ENCODE peak calls at places on chromosomes 13 and 19, in four cellular contexts. H, U, Z and I are unnamed samples.
A peak's percentile ranks its signal among the peaks of the same experiment; 100 is the strongest.

GRCh38 chr19:340620-341385 is 3.8 kb downstream of the MIER2 start:
- DNase-seq in U (no peak), H (no peak), Z (no peak), I (no peak)

GRCh38 chr13:113976711-113977684 is 3.1 kb upstream of the C13orf46 start:
- DNase-seq in H (no peak), Z (no peak), U (no peak), I (no peak)

GRCh38 chr19:7607212-7607873 is 11.7 kb downstream of the CAMSAP3 start:
- DNase-seq in U (no peak), Z (no peak), H (no peak), I (no peak)

GRCh38 chr13:33139186-33139585 is 123.0 kb downstream of the KL start:
- DNase-seq in U (no peak), H (no peak), Z (no peak), I (no peak)

GRCh38 chr19:18436651-18437478 is 1.1 kb downstream of the ISYNA1 start:
- DNase-seq in H (no peak), Z (peak; percentile 57), U (peak; percentile 98), I (peak; percentile 85)

GRCh38 chr19:16896098-16896912 is 7.5 kb downstream of the F2RL3 start:
- DNase-seq in H (no peak), Z (no peak), U (peak; percentile 90), I (no peak)

GRCh38 chr13:72304121-72304745 is 423.2 kb downstream of the MZT1 start:
- DNase-seq in Z (no peak), U (no peak), H (no peak), I (no peak)

GRCh38 chr19:4031420-4031819 is 23.9 kb downstream of the PIAS4 start:
- DNase-seq in H (no peak), U (no peak), Z (no peak), I (no peak)

GRCh38 chr19:39563408-39563807 is 23.4 kb upstream of the EID2 start:
- DNase-seq in Z (no peak), U (no peak), H (no peak), I (no peak)

GRCh38 chr13:79810671-79811070 is 329.7 kb downstream of the NDFIP2 start:
- DNase-seq in Z (no peak), H (no peak), U (no peak), I (no peak)

GRCh38 chr13:37127706-37128241 is 22.3 kb upstream of the CSNK1A1L start:
- DNase-seq in Z (no peak), U (no peak), H (no peak), I (no peak)

DNA sequence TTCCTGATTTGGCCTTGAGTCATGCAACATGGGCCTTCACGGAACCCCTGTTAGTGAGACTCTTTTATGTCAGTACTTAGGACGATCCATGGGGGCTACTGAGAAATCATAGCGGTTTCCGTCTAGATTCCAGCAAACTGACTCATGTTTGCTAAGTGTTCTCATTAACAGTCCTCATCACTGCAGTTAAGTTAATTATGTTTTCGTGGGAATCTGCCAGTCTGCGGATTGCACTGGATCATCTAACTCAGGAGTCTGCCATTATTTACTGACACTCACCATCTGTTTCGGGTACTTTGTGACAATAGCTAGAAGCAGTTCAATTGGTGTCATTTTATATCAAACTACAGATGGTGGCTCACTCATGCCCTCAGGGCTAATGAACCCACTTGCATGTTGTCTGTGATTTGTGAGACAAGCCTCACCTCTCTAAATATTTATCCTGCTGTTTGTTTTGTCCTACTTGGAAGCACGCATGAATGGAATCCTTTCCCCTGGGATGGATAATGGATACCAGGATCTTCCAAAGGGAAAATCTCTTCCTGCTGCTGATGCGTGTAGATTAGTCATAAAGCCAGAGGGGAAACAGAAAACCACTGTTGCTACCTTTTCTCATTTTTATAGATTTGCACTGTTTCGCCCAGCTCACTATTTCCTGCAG is 61.8 kb downstream of the RAB20 start:
- DNase-seq in Z (no peak), U (no peak), H (no peak), I (no peak)
- TF ChIP-seq FOXK2 in Z (no peak), U (no peak), H (no peak), I (no peak)

DNA sequence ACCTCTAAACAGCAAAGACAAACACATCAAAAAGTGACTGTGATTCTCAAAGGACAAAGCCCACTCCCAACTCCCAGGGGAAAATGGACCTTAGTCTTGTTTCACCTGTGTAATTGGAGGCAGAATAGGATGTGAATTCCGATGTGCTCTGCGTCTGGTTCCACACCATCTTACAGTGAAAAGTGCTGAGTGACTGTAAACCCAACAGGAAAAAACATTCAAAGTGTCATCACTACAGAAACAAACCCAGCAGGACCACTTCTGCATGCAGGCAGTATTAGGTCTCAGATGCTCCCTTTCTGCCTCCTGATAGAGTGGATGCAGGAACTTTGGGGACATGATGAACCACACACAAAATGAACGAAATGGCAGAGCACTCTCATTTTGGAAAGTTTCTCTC is 6.5 kb downstream of the UQCRFS1 start:
- DNase-seq in Z (no peak), H (no peak), U (no peak), I (no peak)
- TF ChIP-seq FOXK2 in Z (no peak), H (no peak), U (no peak), I (no peak)

GRCh38 chr13:83221813-83222241 is 660.4 kb downstream of the SLITRK1 start:
- DNase-seq in U (no peak), H (no peak), Z (no peak), I (no peak)

GRCh38 chr13:83220241-83220640 is 662.0 kb downstream of the SLITRK1 start:
- DNase-seq in Z (no peak), U (no peak), H (no peak), I (no peak)

GRCh38 chr13:83219832-83220231 is 662.4 kb downstream of the SLITRK1 start:
- DNase-seq in H (no peak), U (no peak), Z (no peak), I (no peak)

GRCh38 chr13:83223546-83223945 is 658.7 kb downstream of the SLITRK1 start:
- DNase-seq in H (no peak), U (no peak), Z (no peak), I (no peak)

GRCh38 chr13:83221256-83221655 is 661.0 kb downstream of the SLITRK1 start:
- DNase-seq in H (no peak), Z (no peak), U (peak; percentile 0), I (no peak)
- TF ChIP-seq FOXK2 in H (no peak), Z (no peak), U (no peak), I (no peak)

GRCh38 chr13:48304132-48304876 is 753 bp downstream of the RB1 start:
- DNase-seq in H (peak; percentile 92), Z (peak; percentile 30), U (peak; percentile 47), I (peak; percentile 32)
- TF ChIP-seq FOXK2 in H (no peak), Z (no peak), U (no peak), I (no peak)

DNA sequence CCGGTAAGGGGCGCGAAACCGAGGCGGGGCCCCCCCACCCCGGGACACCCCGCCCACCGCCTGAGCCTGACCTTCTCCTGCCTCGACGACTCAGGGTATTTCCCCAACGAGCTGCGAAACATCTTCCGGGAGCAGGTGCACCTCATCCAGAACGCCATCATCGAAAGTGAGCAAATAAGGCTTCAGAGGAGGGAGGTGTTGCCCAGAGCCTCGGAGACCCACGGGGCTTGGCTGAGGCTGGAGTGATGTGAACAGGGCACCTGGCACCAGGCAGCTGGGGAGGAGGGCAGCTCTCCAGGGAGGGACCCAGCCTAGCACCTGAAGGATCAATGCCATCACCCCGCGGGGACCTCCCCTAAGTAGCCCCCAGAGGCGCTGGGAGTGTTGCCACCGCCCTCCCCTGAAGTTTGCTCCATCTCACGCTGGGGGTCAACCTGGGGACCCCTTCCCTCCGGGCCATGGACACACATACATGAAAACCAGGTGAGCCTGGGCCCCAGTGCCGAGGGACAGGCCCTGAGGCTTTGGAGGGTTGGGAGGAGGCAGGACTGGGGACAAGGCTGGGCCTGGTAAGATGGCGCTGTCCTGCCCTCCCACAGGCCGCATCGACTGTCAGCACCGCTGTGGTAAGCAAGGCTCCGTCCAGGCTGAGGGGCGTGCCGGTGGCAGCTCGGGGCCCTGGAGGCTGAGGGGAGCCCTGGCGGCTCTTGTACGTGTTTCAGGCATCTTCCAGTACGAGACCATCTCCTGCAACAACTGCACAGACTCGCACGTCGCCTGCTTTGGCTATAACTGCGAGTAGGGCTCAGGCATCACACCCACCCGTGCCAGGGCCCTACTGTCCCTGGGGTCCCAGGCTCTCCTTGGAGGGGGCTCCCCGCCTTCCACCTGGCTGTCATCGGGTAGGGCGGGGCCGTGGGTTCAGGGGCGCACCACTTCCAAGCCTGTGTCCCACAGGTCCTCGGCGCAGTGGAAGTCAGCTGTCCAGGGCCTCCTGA is 914 bp downstream of the IZUMO4 start:
- DNase-seq in H (no peak), U (peak; percentile 15), Z (no peak), I (no peak)
- TF ChIP-seq FOXK2 in H (no peak), U (no peak), Z (no peak), I (no peak)

GRCh38 chr19:29724741-29725140 is 9.7 kb upstream of the C19orf12 start:
- DNase-seq in H (no peak), Z (no peak), U (no peak), I (no peak)

GRCh38 chr19:29727906-29728305 is 12.8 kb upstream of the C19orf12 start:
- DNase-seq in H (no peak), U (no peak), Z (no peak), I (no peak)

DNA sequence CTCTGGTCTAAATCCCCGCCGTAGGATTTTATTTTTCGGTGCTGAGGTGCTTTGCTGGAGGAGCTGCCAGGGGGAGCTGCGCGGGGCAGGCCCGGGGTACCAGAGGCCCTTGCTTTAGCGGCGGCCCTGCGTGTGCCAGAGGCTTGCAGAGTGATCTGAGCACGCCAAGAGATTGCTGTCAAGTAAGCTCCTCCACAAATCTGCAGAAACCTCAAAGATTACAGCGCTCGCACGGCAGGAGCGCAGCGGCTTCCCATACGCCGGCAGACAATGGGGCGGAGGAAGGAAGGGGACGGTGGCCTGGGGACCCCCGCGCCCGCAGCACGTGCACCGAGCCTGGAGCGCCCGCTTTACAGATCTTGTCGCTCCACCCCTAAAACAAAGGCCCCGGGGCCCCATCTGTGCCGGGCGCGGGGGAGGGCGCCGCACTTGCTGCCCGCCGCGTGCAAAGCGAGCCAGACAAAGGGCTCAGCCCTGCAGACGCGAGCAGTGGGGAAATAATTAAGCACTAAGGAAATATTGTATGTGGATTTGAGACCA is 9.1 kb upstream of the C19orf12 start:
- DNase-seq in Z (no peak), H (no peak), U (no peak), I (no peak)
- TF ChIP-seq FOXK2 in Z (no peak), H (no peak), U (no peak), I (no peak)